ENCODE peak calls at places on chromosomes 4 and X, in eight cellular contexts. S is HL-60; G is heart left ventricle; J is right lobe of liver; K is upper lobe of right lung; M is transverse colon; A is upper lobe of left lung; B is CD4-positive, alpha-beta T cell. R is an unnamed sample.

GRCh38 chr4:88091378-88091777 is 67.1 kb downstream of the ABCG2 start:
- DNase-seq in B (no peak), G (no peak), K (no peak), A (no peak), J (no peak), M (no peak), S (no peak), R (no peak)

GRCh38 chrX:130066975-130067615 is 43.2 kb downstream of the ELF4 start:
- DNase-seq in G (no peak), S (no peak), B (no peak), M (no peak), A (no peak), K (no peak), J (no peak), R (no peak)

GRCh38 chrX:10901290-10901633 is 209.9 kb upstream of the HCCS start:
- DNase-seq in B (no peak), A (no peak), M (no peak), G (no peak), J (no peak), S (no peak), K (no peak), R (no peak)

GRCh38 chr4:12126476-12126875 is 697.8 kb upstream of the HS3ST1 start:
- DNase-seq in A (no peak), J (no peak), G (no peak), M (no peak), K (no peak), B (no peak), S (peak; percentile 52), R (no peak)

GRCh38 chr4:141395246-141395830 is 174.6 kb downstream of the ZNF330 start:
- DNase-seq in K (no peak), J (no peak), B (no peak), M (no peak), G (no peak), A (no peak), S (no peak), R (no peak)

GRCh38 chrX:48540015-48540350 is 469 bp downstream of the TBC1D25 start:
- DNase-seq in G (peak; percentile 40), B (peak; percentile 42), A (peak; percentile 64), K (no peak), S (peak; percentile 34), J (no peak), M (peak; percentile 61), R (no peak)

GRCh38 chr4:77854431-77855111 is 8.1 kb upstream of the MRPL1 start:
- DNase-seq in M (no peak), K (no peak), A (no peak), J (no peak), G (no peak), B (no peak), S (no peak), R (no peak)

GRCh38 chr4:23754688-23755087 is 135.2 kb downstream of the PPARGC1A start:
- DNase-seq in M (no peak), A (no peak), J (no peak), K (no peak), B (no peak), S (no peak), G (no peak), R (no peak)

GRCh38 chrX:119272882-119273806 is 37.1 kb downstream of the PGRMC1 start:
- DNase-seq in J (peak; percentile 65), A (peak; percentile 31), G (peak; percentile 62), S (no peak), M (peak; percentile 46), K (peak; percentile 58), B (peak; percentile 3), R (no peak)

GRCh38 chr4:8201341-8201781 is 2.3 kb downstream of the SH3TC1 start:
- DNase-seq in J (no peak), A (no peak), G (no peak), B (peak; percentile 21), S (peak; percentile 71), M (peak; percentile 42), K (no peak), R (no peak)

GRCh38 chrX:78321809-78322208 is 5.6 kb downstream of the CYSLTR1 start:
- DNase-seq in J (no peak), B (no peak), M (peak; percentile 53), S (peak; percentile 95), A (peak; percentile 58), K (no peak), G (peak; percentile 35), R (no peak)

GRCh38 chrX:10031743-10032142 is 64.6 kb downstream of the CLDN34 start:
- DNase-seq in K (no peak), S (no peak), M (no peak), G (no peak), A (no peak), J (no peak), B (no peak), R (no peak)

GRCh38 chr4:11765849-11766453 is 337.3 kb upstream of the HS3ST1 start:
- DNase-seq in K (no peak), M (peak; percentile 14), G (no peak), A (no peak), S (peak; percentile 17), J (no peak), B (no peak), R (peak; percentile 39)

GRCh38 chrX:110286126-110286525 is 31.8 kb downstream of the AMMECR1 start:
- DNase-seq in A (no peak), S (no peak), B (no peak), K (no peak), J (no peak), G (no peak), M (no peak), R (no peak)

GRCh38 chrX:119654112-119654531 is 38.8 kb downstream of the SEPTIN6 start:
- DNase-seq in K (no peak), S (no peak), A (no peak), J (no peak), G (peak; percentile 78), M (no peak), B (peak; percentile 45), R (peak; percentile 34)

GRCh38 chr4:150821641-150822040 is 193.4 kb downstream of the LRBA start:
- DNase-seq in B (no peak), K (no peak), G (no peak), A (no peak), J (no peak), S (no peak), M (no peak), R (no peak)

GRCh38 chr4:19382993-19383392 is 868.7 kb upstream of the SLIT2 start:
- DNase-seq in G (no peak), B (no peak), J (no peak), A (no peak), K (no peak), S (no peak), M (no peak), R (no peak)

GRCh38 chrX:40671126-40671525 is 23.8 kb upstream of the CXorf38 start:
- DNase-seq in G (no peak), B (no peak), M (no peak), S (no peak), J (no peak), A (no peak), K (no peak), R (no peak)

GRCh38 chr4:92234393-92235176 is 69.2 kb upstream of the GRID2 start:
- DNase-seq in S (no peak), A (no peak), G (no peak), M (no peak), B (no peak), K (no peak), J (no peak), R (no peak)

GRCh38 chr4:55819634-55820033 is at the start of gene EXOC1L:
- DNase-seq in A (no peak), B (no peak), J (no peak), K (no peak), S (no peak), G (no peak), M (no peak), R (no peak)

GRCh38 chrX:13937370-13938052 is 92.2 kb downstream of the GEMIN8 start:
- DNase-seq in M (no peak), J (no peak), K (no peak), G (no peak), B (no peak), A (no peak), S (no peak), R (no peak)

GRCh38 chr4:128286474-128287158 is 997 bp downstream of the PGRMC2 start:
- DNase-seq in S (peak; percentile 34), J (no peak), B (peak; percentile 5), M (no peak), G (no peak), K (no peak), A (no peak), R (no peak)

GRCh38 chr4:35358001-35358584 is 886.2 kb downstream of the ARAP2 start:
- DNase-seq in S (no peak), A (no peak), G (no peak), K (no peak), J (no peak), B (no peak), M (no peak), R (no peak)

GRCh38 chr4:10082459-10083272 is 33.9 kb downstream of the WDR1 start:
- DNase-seq in S (no peak), G (no peak), B (no peak), M (peak; percentile 3), K (peak; percentile 49), J (peak; percentile 34), A (peak; percentile 17), R (no peak)

GRCh38 chrX:138026211-138026610 is 460.3 kb downstream of the ZIC3 start:
- DNase-seq in A (no peak), M (no peak), G (no peak), K (no peak), S (no peak), J (no peak), B (no peak), R (no peak)

GRCh38 chr4:177441061-177441802 is 1.0 kb downstream of the AGA start:
- DNase-seq in J (no peak), M (peak; percentile 13), K (no peak), B (no peak), A (peak; percentile 59), G (no peak), S (peak; percentile 88), R (no peak)

GRCh38 chrX:4175221-4175620 is 461.8 kb upstream of the PRKX start:
- DNase-seq in G (no peak), J (no peak), A (no peak), S (no peak), B (no peak), K (no peak), M (no peak), R (no peak)

GRCh38 chr4:101078950-101079349 is 268.4 kb downstream of the PPP3CA start:
- DNase-seq in S (no peak), G (no peak), K (no peak), A (no peak), B (no peak), M (no peak), J (no peak), R (no peak)
- H3K27ac ChIP-seq in S (no peak overlapping the region), G (no peak overlapping the region), K (no peak overlapping the region), A (no peak overlapping the region), B (no peak overlapping the region), M (no peak overlapping the region), J (no peak overlapping the region), R (no peak overlapping the region)

GRCh38 chrX:153766098-153766817 is 2.2 kb downstream of the PLXNB3 start:
- DNase-seq in J (peak; percentile 51), A (no peak), K (peak; percentile 54), S (peak; percentile 44), G (peak; percentile 23), M (peak; percentile 11), B (no peak), R (peak; percentile 36)
- H3K27ac ChIP-seq in J (no peak overlapping the region), A (peak overlapping the region; percentile 66), K (no peak overlapping the region), S (no peak overlapping the region), G (peak overlapping the region; percentile 55), M (peak overlapping the region; percentile 59), B (no peak overlapping the region), R (no peak overlapping the region)

GRCh38 chr4:31793907-31794306 is 1073.7 kb downstream of the PCDH7 start:
- DNase-seq in B (no peak), J (no peak), K (no peak), A (no peak), M (no peak), G (no peak), S (no peak), R (no peak)
- H3K27ac ChIP-seq in B (no peak overlapping the region), J (no peak overlapping the region), K (no peak overlapping the region), A (no peak overlapping the region), M (no peak overlapping the region), G (no peak overlapping the region), S (no peak overlapping the region), R (no peak overlapping the region)

GRCh38 chrX:19487520-19488200 is 27.6 kb downstream of the MAP3K15 start:
- DNase-seq in A (peak; percentile 60), G (no peak), M (peak; percentile 10), B (no peak), J (no peak), K (no peak), S (no peak), R (no peak)
- H3K27ac ChIP-seq in A (no peak overlapping the region), G (no peak overlapping the region), M (no peak overlapping the region), B (no peak overlapping the region), J (no peak overlapping the region), K (no peak overlapping the region), S (no peak overlapping the region), R (no peak overlapping the region)

R was measured in WERI-Rb-1.